ENCODE peak calls at places on chromosome 20, in four cellular contexts. H is Panc1; K is ovary; C is effector memory CD4-positive, alpha-beta T cell. N is an unnamed sample.

GRCh38 chr20:58012731-58013510 is 215.5 kb downstream of the ANKRD60 start:
- DNase-seq in C (no peak), H (no peak), K (no peak), N (peak; percentile 42)

GRCh38 chr20:18727032-18727508 is 86.5 kb upstream of the SCP2D1 start:
- DNase-seq in H (no peak), C (no peak), K (no peak), N (no peak)

GRCh38 chr20:45725134-45725533 is 3.0 kb downstream of the SPINT4 start:
- DNase-seq in K (no peak), H (no peak), C (no peak), N (no peak)

GRCh38 chr20:47774081-47774777 is 11.1 kb downstream of the SULF2 start:
- DNase-seq in H (no peak), C (no peak), K (no peak), N (no peak)

GRCh38 chr20:45061244-45061643 is 39.7 kb downstream of the KCNS1 start:
- DNase-seq in C (no peak), K (no peak), H (peak; percentile 72), N (peak; percentile 75)

GRCh38 chr20:20237093-20237959 is 130.6 kb upstream of the INSM1 start:
- DNase-seq in C (no peak), H (peak; percentile 24), K (no peak), N (no peak)

GRCh38 chr20:57934007-57934805 is 224.4 kb upstream of the PMEPA1 start:
- DNase-seq in C (no peak), H (no peak), K (no peak), N (no peak)

GRCh38 chr20:17505664-17506517 is 25.3 kb downstream of the BFSP1 start:
- DNase-seq in K (no peak), C (peak; percentile 3), H (no peak), N (peak; percentile 17)

GRCh38 chr20:35431621-35432429 is 6.2 kb downstream of the GDF5 start:
- DNase-seq in C (no peak), H (no peak), K (no peak), N (no peak)

GRCh38 chr20:38859070-38859690 is 53.7 kb downstream of the PPP1R16B start:
- DNase-seq in H (no peak), C (no peak), K (no peak), N (no peak)
- H3K4me3 ChIP-seq in H (no peak overlapping the region), C (no peak overlapping the region), K (no peak overlapping the region), N (no peak overlapping the region)

GRCh38 chr20:962223-962622 is 39.9 kb downstream of the RSPO4 start:
- DNase-seq in H (no peak), C (no peak), K (no peak), N (no peak)

GRCh38 chr20:959996-960615 is 42.0 kb downstream of the RSPO4 start:
- DNase-seq in C (no peak), H (no peak), K (no peak), N (no peak)

GRCh38 chr20:963795-964194 is 38.3 kb downstream of the RSPO4 start:
- DNase-seq in H (no peak), K (no peak), C (no peak), N (no peak)

GRCh38 chr20:962683-963082 is 39.4 kb downstream of the RSPO4 start:
- DNase-seq in C (no peak), H (no peak), K (no peak), N (no peak)

DNA sequence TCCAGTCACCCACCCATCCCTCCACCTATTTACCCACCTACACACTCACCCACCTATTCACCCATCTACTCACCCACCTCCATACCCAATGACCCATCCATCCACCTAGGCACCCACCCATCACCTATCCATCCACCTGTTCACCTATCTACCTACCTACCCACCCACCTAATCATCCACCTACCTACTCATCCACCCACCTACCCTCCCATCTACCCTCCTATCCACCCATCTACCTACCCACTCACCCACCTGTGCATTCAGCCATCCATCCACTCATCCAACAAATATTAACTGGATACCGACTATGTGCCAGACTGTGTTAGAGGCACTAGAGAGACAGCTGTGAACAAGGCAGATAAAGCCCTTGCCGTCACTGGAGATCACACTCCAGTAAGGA is 40.3 kb downstream of the RSPO4 start:
- DNase-seq in C (no peak), H (no peak), K (no peak), N (no peak)
- H3K4me3 ChIP-seq in C (no peak overlapping the region), H (no peak overlapping the region), K (no peak overlapping the region), N (no peak overlapping the region)

GRCh38 chr20:61345656-61346055 is 93.6 kb downstream of the CDH4 start:
- DNase-seq in H (no peak), C (no peak), K (no peak), N (no peak)

GRCh38 chr20:61343934-61344333 is 91.9 kb downstream of the CDH4 start:
- DNase-seq in H (no peak), K (no peak), C (no peak), N (no peak)

GRCh38 chr20:61349447-61350165 is 97.5 kb downstream of the CDH4 start:
- DNase-seq in C (no peak), H (no peak), K (no peak), N (no peak)

GRCh38 chr20:61350500-61351250 is 98.6 kb downstream of the CDH4 start:
- DNase-seq in K (no peak), C (no peak), H (no peak), N (no peak)

DNA sequence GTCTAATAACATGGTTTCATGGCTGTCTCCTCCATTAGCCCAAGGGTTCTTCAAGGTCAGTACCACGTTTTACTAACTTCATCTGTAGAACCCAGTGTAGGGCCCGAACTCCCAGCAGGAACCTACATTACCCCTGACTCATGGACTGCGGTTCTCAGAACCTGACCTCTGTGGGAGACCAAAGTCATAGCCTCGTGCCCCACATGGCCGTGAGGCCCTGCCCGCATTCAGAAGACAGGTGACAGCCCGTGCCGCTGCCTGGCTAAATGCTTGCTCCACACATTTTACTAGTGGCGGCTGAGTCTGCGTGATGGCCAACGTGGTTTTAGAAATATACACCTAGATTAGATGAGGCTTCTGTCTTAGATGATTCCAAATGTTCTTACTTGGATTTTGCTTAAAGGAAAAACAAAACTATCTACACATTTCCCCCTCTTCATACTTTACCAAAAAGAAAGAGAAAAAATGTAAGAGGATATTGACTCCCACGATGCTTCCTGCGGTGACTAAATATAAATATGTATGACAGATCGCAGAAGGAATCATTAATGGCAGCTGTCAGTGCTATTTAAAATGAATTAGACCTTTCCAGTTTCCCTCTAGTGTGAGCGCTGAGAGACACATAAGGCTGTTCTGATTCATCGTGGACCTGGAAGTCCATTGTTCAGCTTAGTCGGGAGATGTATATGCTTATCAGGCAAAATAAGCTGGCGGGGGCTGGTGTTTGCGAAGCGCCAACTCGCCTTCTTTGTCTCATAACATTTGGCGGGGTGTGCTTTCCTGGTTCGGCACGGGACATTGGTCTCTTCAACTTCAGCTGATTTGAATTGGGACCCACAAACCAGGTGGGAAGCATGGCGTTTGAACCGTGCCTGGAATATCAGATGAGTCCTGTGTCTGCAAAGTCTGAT is 95.2 kb downstream of the CDH4 start:
- DNase-seq in C (no peak), H (no peak), K (no peak), N (no peak)
- H3K4me3 ChIP-seq in C (no peak overlapping the region), H (no peak overlapping the region), K (no peak overlapping the region), N (no peak overlapping the region)

GRCh38 chr20:37837934-37838333 is 65.0 kb upstream of the VSTM2L start:
- DNase-seq in K (no peak), H (no peak), C (no peak), N (no peak)
- H3K4me3 ChIP-seq in K (no peak overlapping the region), H (no peak overlapping the region), C (no peak overlapping the region), N (no peak overlapping the region)

N was measured in astrocyte of the spinal cord.